ENCODE peak calls at places on chromosome 10, in six cellular contexts. E is GM06990, O is prostate gland, F is fibroblast of villous mesenchyme, H is stromal cell of bone marrow, D is head of caudate nucleus. X is an unnamed sample.

GRCh38 chr10:62805139-62806092 is 896 bp downstream of the ADO start:
- DNase-seq in E (peak), O (no peak), F (peak), H (no peak), D (peak), X (peak)

GRCh38 chr10:130547368-130547767 is 411.2 kb downstream of the GLRX3 start:
- DNase-seq in E (no peak), O (no peak), F (no peak), H (no peak), D (no peak), X (no peak)

GRCh38 chr10:30365278-30365677 is 16.2 kb upstream of the MTPAP start:
- DNase-seq in E (no peak), O (no peak), F (no peak), H (no peak), D (no peak), X (no peak)

GRCh38 chr10:21031232-21031790 is 134.2 kb upstream of the NEBL start:
- DNase-seq in E (no peak), O (no peak), F (no peak), H (no peak), D (no peak), X (no peak)

GRCh38 chr10:77877461-77878344 is 48.9 kb downstream of the DLG5 start:
- DNase-seq in E (peak), O (no peak), F (peak), H (no peak), D (no peak), X (no peak)

GRCh38 chr10:21075880-21076279 is 178.8 kb upstream of the NEBL start:
- DNase-seq in E (no peak), O (no peak), F (no peak), H (no peak), D (no peak), X (no peak)

GRCh38 chr10:7111574-7111973 is 299.3 kb downstream of the SFMBT2 start:
- DNase-seq in E (no peak), O (no peak), F (peak), H (peak), D (no peak), X (no peak)

GRCh38 chr10:62231371-62231770 is 37.3 kb downstream of the RTKN2 start:
- DNase-seq in E (no peak), O (no peak), F (peak), H (peak), D (no peak), X (no peak)

X was measured in ecto neural progenitor cell.